ENCODE peak calls at places on chromosome 4, in ten cellular contexts. G, R, J, C, Q, K, V, E, Z and U are unnamed samples.

GRCh38 chr4:185005209-185005819 is 13.0 kb upstream of the HELT start:
- DNase-seq in E (peak), K (peak), Z (no peak), Q (peak), C (peak), R (peak), G (peak), J (peak), V (peak), U (peak)

GRCh38 chr4:71287305-71287704 is 51.5 kb upstream of the SLC4A4 start:
- DNase-seq in Z (no peak), E (no peak), C (no peak), R (no peak), V (no peak), G (no peak), K (no peak), Q (no peak), J (no peak), U (no peak)

GRCh38 chr4:186621959-186622553 is 66.7 kb upstream of the MTNR1A start:
- DNase-seq in V (no peak), G (no peak), E (no peak), Q (no peak), K (no peak), R (no peak), J (no peak), Z (peak), C (no peak), U (no peak)

GRCh38 chr4:123232439-123232838 is 164.2 kb upstream of the SPRY1 start:
- DNase-seq in C (no peak), Q (no peak), G (no peak), V (no peak), J (no peak), Z (no peak), E (no peak), R (no peak), K (no peak), U (no peak)

GRCh38 chr4:8132400-8132799 is 26.2 kb downstream of the ABLIM2 start:
- DNase-seq in Q (no peak), V (no peak), G (no peak), C (no peak), J (no peak), K (no peak), E (no peak), Z (no peak), R (no peak), U (no peak)

GRCh38 chr4:124526321-124526720 is 186.2 kb downstream of the ANKRD50 start:
- DNase-seq in E (no peak), G (no peak), K (no peak), R (no peak), Z (no peak), C (no peak), V (no peak), J (no peak), Q (no peak), U (no peak)

GRCh38 chr4:85092943-85093342 is 126.5 kb upstream of the WDFY3 start:
- DNase-seq in K (no peak), Z (no peak), G (no peak), R (no peak), V (no peak), Q (no peak), J (no peak), C (no peak), E (no peak), U (no peak)

GRCh38 chr4:111213520-111213919 is 590.6 kb upstream of the PITX2 start:
- DNase-seq in K (no peak), V (no peak), C (no peak), E (no peak), R (no peak), J (no peak), Q (no peak), Z (no peak), G (no peak), U (no peak)

GRCh38 chr4:8762951-8763735 is 108.5 kb downstream of the HMX1 start:
- DNase-seq in C (peak), V (no peak), Q (no peak), R (no peak), K (no peak), E (no peak), J (no peak), G (no peak), Z (no peak), U (no peak)

DNA sequence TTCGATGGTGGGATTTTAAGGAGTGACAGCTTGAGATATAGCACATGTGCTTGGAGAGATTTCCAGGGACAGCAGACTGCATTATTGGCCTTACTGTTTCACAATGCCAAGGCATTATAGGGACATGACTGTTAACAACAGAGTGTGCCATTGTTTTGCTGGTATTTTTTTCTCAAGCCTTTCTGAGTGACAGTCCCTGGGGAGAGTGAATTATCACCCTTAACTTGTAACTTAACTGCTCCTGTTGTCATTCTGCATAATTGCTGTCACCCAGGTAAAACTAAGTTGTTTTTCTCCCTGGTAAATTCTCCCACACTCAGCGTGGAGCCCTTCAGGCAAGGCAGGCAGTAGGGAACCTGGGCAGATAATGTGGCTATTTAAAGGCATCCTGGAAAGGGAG is 989.2 kb upstream of the LCORL start:
- DNase-seq in G (no peak), K (no peak), E (no peak), C (no peak), V (no peak), J (no peak), Q (no peak), Z (no peak), R (no peak), U (no peak)
- TF ChIP-seq EP300 in G (no peak), K (no peak), E (no peak), C (no peak), V (no peak), J (no peak), Q (no peak), Z (no peak), R (no peak), U (no peak)

DNA sequence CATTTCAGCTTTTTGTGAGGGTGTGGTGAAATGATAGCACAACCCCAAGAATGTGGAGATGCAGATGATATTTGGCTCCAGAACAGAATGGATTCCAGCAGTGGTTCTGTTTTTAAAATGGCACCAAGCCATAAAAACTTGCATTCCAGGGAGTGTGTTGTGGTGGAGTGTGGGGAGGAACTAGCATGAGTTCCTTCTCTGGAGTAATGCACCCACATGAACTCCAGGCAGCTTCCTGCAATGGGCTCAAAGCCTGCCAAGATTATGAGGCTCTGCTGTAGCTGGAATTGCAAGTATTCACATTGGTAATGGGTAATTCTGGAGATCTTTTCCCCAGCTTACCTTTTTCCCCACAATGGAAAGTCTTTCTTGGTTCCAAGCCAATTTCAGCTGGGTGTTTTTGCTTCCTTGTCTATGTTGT is 161.4 kb downstream of the RAB28 start:
- DNase-seq in E (no peak), Q (no peak), C (no peak), R (no peak), J (no peak), Z (no peak), V (no peak), G (no peak), K (no peak), U (no peak)
- TF ChIP-seq EP300 in E (no peak), Q (no peak), C (no peak), R (no peak), J (no peak), Z (no peak), V (no peak), G (no peak), K (no peak), U (no peak)

DNA sequence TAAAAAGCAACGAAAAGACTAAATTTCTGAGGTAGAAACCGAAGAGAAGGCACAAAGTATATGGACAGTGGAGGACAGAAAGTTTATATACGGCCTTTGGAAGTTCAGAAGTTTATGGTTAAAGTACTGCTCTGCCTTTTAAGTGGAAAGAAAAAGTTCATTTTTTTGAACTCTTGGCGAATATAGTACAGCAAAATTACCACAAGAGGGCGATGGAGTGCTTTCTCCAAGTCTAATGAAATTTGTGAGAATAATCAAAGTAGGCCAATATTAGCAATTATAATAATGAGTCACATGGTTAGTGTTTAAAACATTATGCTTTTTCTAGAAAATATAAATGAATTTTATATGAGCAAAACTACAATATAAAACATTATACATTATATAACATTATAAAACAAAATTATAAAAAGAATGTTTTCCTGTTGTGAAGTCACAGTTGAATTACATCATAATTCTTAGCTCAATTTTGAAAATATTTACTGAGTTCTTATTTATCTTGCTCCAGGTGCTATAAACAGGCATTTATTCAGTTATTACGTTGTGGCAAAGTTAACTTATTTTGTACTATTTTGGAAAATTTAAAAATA is 136.2 kb upstream of the BMPR1B start:
- DNase-seq in G (no peak), R (peak), Q (peak), Z (no peak), K (no peak), C (no peak), J (no peak), V (no peak), E (peak), U (no peak)
- TF ChIP-seq EP300 in G (no peak), R (no peak), Q (no peak), Z (no peak), K (no peak), C (no peak), J (no peak), V (no peak), E (no peak), U (no peak)

DNA sequence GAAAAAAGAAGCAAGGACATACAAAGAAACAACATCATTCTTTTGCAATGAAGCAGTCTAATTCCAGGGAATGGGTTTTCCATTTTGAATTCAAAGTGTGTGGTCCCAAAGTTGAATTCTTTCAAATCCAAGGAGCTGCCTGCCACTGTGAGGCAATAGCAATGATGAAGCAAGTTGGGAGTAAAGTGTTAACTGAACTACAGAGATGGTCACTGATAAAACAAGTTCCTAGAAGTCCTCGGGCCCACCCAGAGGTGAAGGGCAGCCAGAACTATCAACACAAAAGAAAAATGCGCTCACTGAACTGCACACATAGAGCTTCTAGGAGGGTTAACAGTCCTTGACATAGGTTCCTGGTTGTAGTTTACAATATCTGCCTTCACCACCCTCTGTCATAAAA is 115.9 kb downstream of the RAB28 start:
- DNase-seq in C (no peak), R (peak), J (no peak), E (no peak), V (no peak), Z (no peak), G (no peak), Q (peak), K (no peak), U (no peak)
- TF ChIP-seq EP300 in C (no peak), R (no peak), J (no peak), E (no peak), V (no peak), Z (no peak), G (no peak), Q (peak), K (no peak), U (no peak)

GRCh38 chr4:57193996-57194675 is 84.0 kb upstream of the IGFBP7 start:
- DNase-seq in V (no peak), E (no peak), C (no peak), J (no peak), R (no peak), K (no peak), Q (no peak), Z (no peak), G (no peak), U (no peak)
- TF ChIP-seq EP300 in V (no peak), E (no peak), C (no peak), J (no peak), R (no peak), K (no peak), Q (no peak), Z (no peak), G (no peak), U (no peak)

DNA sequence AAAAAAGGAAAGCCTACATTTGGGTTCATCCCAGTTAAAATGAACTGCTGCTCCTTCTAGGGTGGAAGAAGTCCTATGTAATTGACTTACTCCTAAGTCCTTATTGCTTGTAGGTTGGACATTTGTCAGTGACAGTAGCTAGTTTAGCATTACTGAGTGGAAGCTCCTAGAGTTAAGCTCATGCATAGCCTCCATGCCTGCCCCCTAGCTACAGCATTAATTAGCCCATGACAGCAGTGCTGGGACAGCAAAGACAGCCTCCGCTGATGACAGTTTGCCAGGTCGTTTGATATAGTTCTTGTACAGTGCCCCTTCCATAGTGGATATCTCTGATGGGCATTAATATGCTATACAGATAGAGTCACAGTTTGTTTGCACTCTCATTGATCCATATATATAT is 18.7 kb upstream of the GALNTL6 start:
- DNase-seq in Q (no peak), K (no peak), V (no peak), G (no peak), R (no peak), J (no peak), E (no peak), C (no peak), Z (no peak), U (no peak)
- TF ChIP-seq EP300 in Q (no peak), K (no peak), V (no peak), G (no peak), R (no peak), J (no peak), E (no peak), C (no peak), Z (no peak), U (no peak)

GRCh38 chr4:25433966-25434667 is 57.1 kb downstream of the ANAPC4 start:
- DNase-seq in G (no peak), C (no peak), V (no peak), R (no peak), Q (no peak), K (no peak), Z (peak), E (no peak), J (no peak), U (no peak)
- TF ChIP-seq EP300 in G (no peak), C (no peak), V (no peak), R (no peak), Q (no peak), K (no peak), Z (no peak), E (no peak), J (no peak), U (no peak)

GRCh38 chr4:47533689-47534347 is 48.7 kb downstream of the ATP10D start:
- DNase-seq in E (no peak), Z (no peak), R (no peak), K (no peak), J (no peak), G (no peak), Q (no peak), C (no peak), V (no peak), U (no peak)
- TF ChIP-seq EP300 in E (no peak), Z (no peak), R (no peak), K (no peak), J (no peak), G (no peak), Q (no peak), C (no peak), V (no peak), U (no peak)

GRCh38 chr4:1752284-1753041 is 31.1 kb downstream of the TACC3 start:
- DNase-seq in E (no peak), Z (no peak), K (peak), Q (peak), C (no peak), G (no peak), V (no peak), R (no peak), J (peak), U (peak)
- TF ChIP-seq EP300 in E (no peak), Z (no peak), K (no peak), Q (no peak), C (no peak), G (no peak), V (no peak), R (no peak), J (no peak), U (no peak)

GRCh38 chr4:41819621-41820020 is 71.1 kb upstream of the PHOX2B start:
- DNase-seq in R (no peak), K (no peak), Z (no peak), Q (no peak), G (no peak), J (no peak), E (no peak), V (no peak), C (no peak), U (no peak)

GRCh38 chr4:41820473-41820872 is 71.9 kb upstream of the PHOX2B start:
- DNase-seq in Z (no peak), K (no peak), G (no peak), J (no peak), E (no peak), Q (no peak), C (no peak), V (no peak), R (no peak), U (no peak)

GRCh38 chr4:41815478-41815877 is 67.0 kb upstream of the PHOX2B start:
- DNase-seq in Q (no peak), E (no peak), G (no peak), C (no peak), J (no peak), K (no peak), Z (no peak), R (no peak), V (no peak), U (no peak)

DNA sequence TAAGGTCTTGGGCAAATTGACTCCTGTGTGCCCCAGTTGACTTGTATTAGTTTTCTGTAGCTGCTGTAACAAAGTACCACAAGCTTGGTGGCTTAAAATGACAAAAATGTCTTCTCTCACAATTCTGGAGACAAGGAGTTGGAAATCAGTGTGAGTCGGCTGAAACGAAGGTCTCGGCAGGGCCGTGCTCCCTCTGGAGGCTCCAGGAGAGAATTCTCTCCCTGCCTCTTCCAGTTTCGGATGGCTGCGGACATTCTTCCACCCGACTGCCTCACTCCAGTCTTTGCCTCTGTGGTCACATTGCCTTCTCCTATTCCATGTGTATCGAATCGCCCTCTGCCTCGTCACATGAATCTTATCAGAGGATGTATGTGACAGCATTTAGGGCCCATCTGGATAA is 66.0 kb upstream of the PHOX2B start:
- DNase-seq in G (no peak), K (no peak), C (no peak), J (no peak), Q (peak), R (peak), Z (no peak), E (no peak), V (no peak), U (no peak)
- TF ChIP-seq EP300 in G (no peak), K (no peak), C (no peak), J (no peak), Q (no peak), R (no peak), Z (no peak), E (no peak), V (no peak), U (no peak)